ENCODE peak calls at places on chromosomes 2 and 18, in ten cellular contexts. S, P, T, L, O, Q, D, Y, I and Z are unnamed samples. For H3K4me1, the result is how much of the 10 kb centered on the place peaks cover.

GRCh38 chr2:126449677-126450076 is 206.3 kb upstream of the GYPC start:
- DNase-seq in S (no peak), P (no peak), T (no peak), L (no peak), O (no peak), Q (no peak), D (no peak), Y (no peak), I (no peak), Z (no peak)

GRCh38 chr2:86037141-86037794 is 68.4 kb downstream of the POLR1A start:
- DNase-seq in S (peak), P (no peak), T (peak), L (no peak), O (peak), Q (peak), D (peak), Y (peak), I (no peak), Z (peak)

GRCh38 chr2:3285901-3286645 is 91.5 kb downstream of the EIPR1 start:
- DNase-seq in S (no peak), P (no peak), T (no peak), L (no peak), O (no peak), Q (no peak), D (no peak), Y (peak), I (no peak), Z (no peak)

GRCh38 chr18:72194072-72194471 is 350.1 kb downstream of the CBLN2 start:
- DNase-seq in S (no peak), P (no peak), T (no peak), L (no peak), O (no peak), Q (no peak), D (no peak), Y (no peak), I (no peak), Z (no peak)

GRCh38 chr2:210459925-210460862 is 16.4 kb downstream of the LANCL1 start:
- DNase-seq in S (no peak), P (no peak), T (no peak), L (no peak), O (no peak), Q (no peak), D (peak), Y (no peak), I (no peak), Z (no peak)

GRCh38 chr2:52368141-52368540 is 1336.2 kb upstream of the NRXN1 start:
- DNase-seq in S (no peak), P (no peak), T (no peak), L (no peak), O (no peak), Q (no peak), D (no peak), Y (no peak), I (no peak), Z (no peak)

GRCh38 chr2:143934913-143935310 is 585.0 kb downstream of the ZEB2 start:
- DNase-seq in S (no peak), P (no peak), T (no peak), L (no peak), O (no peak), Q (no peak), D (no peak), Y (no peak), I (no peak), Z (no peak)

GRCh38 chr2:84640386-84640785 is 124.1 kb downstream of the DNAH6 start:
- DNase-seq in S (no peak), P (no peak), T (no peak), L (no peak), O (no peak), Q (no peak), D (no peak), Y (no peak), I (no peak), Z (no peak)

GRCh38 chr18:49135871-49136270 is 185.1 kb upstream of the SMAD7 start:
- DNase-seq in S (no peak), P (no peak), T (no peak), L (no peak), O (no peak), Q (peak), D (no peak), Y (no peak), I (peak), Z (no peak)

GRCh38 chr2:189086710-189087109 is 92.9 kb downstream of the COL5A2 start:
- DNase-seq in S (no peak), P (peak), T (no peak), L (no peak), O (no peak), Q (peak), D (no peak), Y (no peak), I (peak), Z (no peak)

GRCh38 chr18:13434854-13435253 is 216.3 kb downstream of the LDLRAD4 start:
- DNase-seq in S (no peak), P (no peak), T (peak), L (no peak), O (no peak), Q (no peak), D (no peak), Y (no peak), I (no peak), Z (peak)

GRCh38 chr18:58768293-58768974 is 96.2 kb upstream of the ZNF532 start:
- DNase-seq in S (peak), P (peak), T (peak), L (no peak), O (peak), Q (peak), D (peak), Y (peak), I (peak), Z (peak)

GRCh38 chr18:8351173-8351572 is 258.1 kb upstream of the RAB12 start:
- DNase-seq in S (no peak), P (no peak), T (no peak), L (no peak), O (no peak), Q (peak), D (no peak), Y (no peak), I (no peak), Z (no peak)

GRCh38 chr18:79315589-79315988 is 80.1 kb upstream of the NFATC1 start:
- DNase-seq in S (no peak), P (no peak), T (no peak), L (no peak), O (no peak), Q (no peak), D (no peak), Y (no peak), I (no peak), Z (no peak)

GRCh38 chr2:147904051-147904450 is 59.2 kb downstream of the ACVR2A start:
- DNase-seq in S (no peak), P (no peak), T (no peak), L (no peak), O (no peak), Q (no peak), D (no peak), Y (no peak), I (peak), Z (no peak)

GRCh38 chr18:25832008-25832604 is 258.3 kb downstream of the SS18 start:
- DNase-seq in S (peak), P (peak), T (no peak), L (no peak), O (peak), Q (peak), D (peak), Y (peak), I (peak), Z (no peak)

GRCh38 chr2:152174574-152174973 is 989 bp downstream of the STAM2 start:
- DNase-seq in S (peak), P (no peak), T (no peak), L (no peak), O (no peak), Q (no peak), D (no peak), Y (no peak), I (no peak), Z (no peak)

GRCh38 chr18:22228930-22229329 is 59.5 kb downstream of the GATA6 start:
- DNase-seq in S (no peak), P (no peak), T (no peak), L (no peak), O (no peak), Q (peak), D (no peak), Y (no peak), I (peak), Z (no peak)

GRCh38 chr2:215712850-215713230 is 277.0 kb upstream of the FN1 start:
- DNase-seq in S (no peak), P (no peak), T (no peak), L (no peak), O (no peak), Q (peak), D (no peak), Y (no peak), I (peak), Z (no peak)

GRCh38 chr2:16028644-16029043 is 88.3 kb downstream of the MYCN start:
- DNase-seq in S (no peak), P (no peak), T (no peak), L (no peak), O (no peak), Q (no peak), D (no peak), Y (no peak), I (no peak), Z (no peak)

GRCh38 chr2:240362826-240363717 is 72.4 kb upstream of the GPC1 start:
- DNase-seq in S (no peak), P (no peak), T (no peak), L (no peak), O (no peak), Q (no peak), D (no peak), Y (no peak), I (no peak), Z (no peak)

GRCh38 chr2:70753031-70753430 is 15.0 kb downstream of the ADD2 start:
- DNase-seq in S (no peak), P (no peak), T (no peak), L (no peak), O (no peak), Q (no peak), D (no peak), Y (no peak), I (no peak), Z (no peak)

GRCh38 chr2:45890819-45891218 is 239.3 kb downstream of the PRKCE start:
- DNase-seq in S (no peak), P (no peak), T (no peak), L (no peak), O (no peak), Q (no peak), D (no peak), Y (no peak), I (no peak), Z (no peak)
- H3K4me1 ChIP-seq in S (under half), P (under half), T (under half), L (under half), O (half or more), Q (under half), D (under half), Y (half or more), I (under half), Z (half or more)

GRCh38 chr18:46346896-46347630 is 242.9 kb downstream of the HAUS1 start:
- DNase-seq in S (no peak), P (no peak), T (peak), L (no peak), O (peak), Q (no peak), D (no peak), Y (no peak), I (no peak), Z (peak)
- H3K4me1 ChIP-seq in S (under half), P (under half), T (under half), L (under half), O (under half), Q (under half), D (under half), Y (under half), I (under half), Z (under half)

DNA sequence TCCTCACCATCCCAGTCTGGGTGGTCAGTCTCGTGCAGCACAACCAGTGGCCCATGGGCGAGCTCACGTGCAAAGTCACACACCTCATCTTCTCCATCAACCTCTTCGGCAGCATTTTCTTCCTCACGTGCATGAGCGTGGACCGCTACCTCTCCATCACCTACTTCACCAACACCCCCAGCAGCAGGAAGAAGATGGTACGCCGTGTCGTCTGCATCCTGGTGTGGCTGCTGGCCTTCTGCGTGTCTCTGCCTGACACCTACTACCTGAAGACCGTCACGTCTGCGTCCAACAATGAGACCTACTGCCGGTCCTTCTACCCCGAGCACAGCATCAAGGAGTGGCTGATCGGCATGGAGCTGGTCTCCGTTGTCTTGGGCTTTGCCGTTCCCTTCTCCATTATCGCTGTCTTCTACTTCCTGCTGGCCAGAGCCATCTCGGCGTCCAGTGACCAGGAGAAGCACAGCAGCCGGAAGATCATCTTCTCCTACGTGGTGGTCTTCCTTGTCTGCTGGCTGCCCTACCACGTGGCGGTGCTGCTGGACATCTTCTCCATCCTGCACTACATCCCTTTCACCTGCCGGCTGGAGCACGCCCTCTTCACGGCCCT is 11.2 kb downstream of the ACKR3 start:
- DNase-seq in S (no peak), P (no peak), T (no peak), L (no peak), O (no peak), Q (no peak), D (no peak), Y (no peak), I (no peak), Z (peak)
- H3K4me1 ChIP-seq in S (under half), P (under half), T (half or more), L (under half), O (under half), Q (under half), D (under half), Y (half or more), I (under half), Z (under half)

GRCh38 chr2:219507555-219508443 is 6.5 kb upstream of the ASIC4 start:
- DNase-seq in S (no peak), P (no peak), T (no peak), L (no peak), O (no peak), Q (peak), D (no peak), Y (no peak), I (no peak), Z (no peak)
- H3K4me1 ChIP-seq in S (under half), P (under half), T (under half), L (under half), O (under half), Q (under half), D (under half), Y (under half), I (under half), Z (under half)

GRCh38 chr2:54595999-54596903 is 127.2 kb upstream of the EML6 start:
- DNase-seq in S (no peak), P (no peak), T (no peak), L (no peak), O (no peak), Q (no peak), D (no peak), Y (no peak), I (no peak), Z (peak)
- H3K4me1 ChIP-seq in S (under half), P (under half), T (half or more), L (under half), O (half or more), Q (under half), D (half or more), Y (half or more), I (under half), Z (half or more)